ENCODE peak calls at places on chromosomes 7 and 10, in four cellular contexts. One of them, this sample, is unnamed.

GRCh38 chr7:54917613-54918406 is 101.0 kb upstream of the EGFR start:
- DNase-seq in K562: no peak
- DNase-seq in HepG2: peak
- DNase-seq in WTC11: no peak
- DNase-seq in this sample: no peak

GRCh38 chr10:27724287-27724686 is 21.3 kb downstream of the MKX start:
- DNase-seq in HepG2: no peak
- DNase-seq in WTC11: no peak
- DNase-seq in K562: no peak
- DNase-seq in this sample: no peak

GRCh38 chr7:55774327-55775050 is 88.1 kb downstream of the SEPTIN14 start:
- DNase-seq in K562: no peak
- DNase-seq in WTC11: no peak
- DNase-seq in HepG2: no peak
- DNase-seq in this sample: no peak

GRCh38 chr7:45052011-45052410 is 36.8 kb downstream of the NACAD start:
- DNase-seq in WTC11: no peak
- DNase-seq in HepG2: no peak
- DNase-seq in K562: no peak
- DNase-seq in this sample: no peak

GRCh38 chr10:121531076-121531829 is 67.0 kb downstream of the FGFR2 start:
- DNase-seq in HepG2: peak
- DNase-seq in WTC11: no peak
- DNase-seq in K562: no peak
- DNase-seq in this sample: no peak

GRCh38 chr10:79929409-79929904 is 19.4 kb downstream of the SFTPD start:
- DNase-seq in K562: peak
- DNase-seq in HepG2: peak
- DNase-seq in WTC11: peak
- DNase-seq in this sample: peak

GRCh38 chr10:51244308-51244707 is 170.0 kb downstream of the PRKG1 start:
- DNase-seq in WTC11: no peak
- DNase-seq in HepG2: no peak
- DNase-seq in K562: no peak
- DNase-seq in this sample: no peak

GRCh38 chr7:142871260-142872105 is 14.1 kb downstream of the TRPV6 start:
- DNase-seq in HepG2: no peak
- DNase-seq in WTC11: no peak
- DNase-seq in K562: no peak
- DNase-seq in this sample: no peak

GRCh38 chr7:129405527-129405926 is 28.7 kb upstream of the STRIP2 start:
- DNase-seq in K562: no peak
- DNase-seq in HepG2: no peak
- DNase-seq in WTC11: no peak
- DNase-seq in this sample: no peak

GRCh38 chr10:2949221-2949947 is 118.0 kb upstream of the PFKP start:
- DNase-seq in WTC11: no peak
- DNase-seq in HepG2: no peak
- DNase-seq in K562: no peak
- DNase-seq in this sample: no peak

GRCh38 chr7:155257482-155258232 is 40.0 kb upstream of the INSIG1 start:
- DNase-seq in WTC11: no peak
- DNase-seq in HepG2: no peak
- DNase-seq in K562: no peak
- DNase-seq in this sample: no peak

GRCh38 chr10:48751730-48752129 is 67.1 kb downstream of the WDFY4 start:
- DNase-seq in HepG2: no peak
- DNase-seq in WTC11: no peak
- DNase-seq in K562: no peak
- DNase-seq in this sample: no peak

GRCh38 chr10:55283041-55283440 is 482.0 kb upstream of the PCDH15 start:
- DNase-seq in HepG2: no peak
- DNase-seq in WTC11: no peak
- DNase-seq in K562: no peak
- DNase-seq in this sample: no peak

GRCh38 chr10:102416181-102417094 is 2.1 kb downstream of the PSD start:
- DNase-seq in WTC11: no peak
- DNase-seq in HepG2: no peak
- DNase-seq in K562: no peak
- DNase-seq in this sample: no peak

GRCh38 chr7:47634273-47634672 is 52.4 kb upstream of the TNS3 start:
- DNase-seq in WTC11: no peak
- DNase-seq in K562: no peak
- DNase-seq in HepG2: no peak
- DNase-seq in this sample: no peak

GRCh38 chr10:52740913-52741675 is 31.5 kb downstream of the MBL2 start:
- DNase-seq in WTC11: peak
- DNase-seq in HepG2: peak
- DNase-seq in K562: peak
- DNase-seq in this sample: peak

GRCh38 chr10:86782691-86783418 is 26.4 kb downstream of the BMPR1A start:
- DNase-seq in HepG2: no peak
- DNase-seq in K562: no peak
- DNase-seq in WTC11: no peak
- DNase-seq in this sample: no peak

GRCh38 chr7:143988986-143989745 is 11.0 kb upstream of the OR6B1 start:
- DNase-seq in HepG2: no peak
- DNase-seq in WTC11: no peak
- DNase-seq in K562: peak
- DNase-seq in this sample: no peak

GRCh38 chr10:62384447-62385081 is 10.4 kb downstream of the ZNF365 start:
- DNase-seq in K562: no peak
- DNase-seq in HepG2: no peak
- DNase-seq in WTC11: no peak
- DNase-seq in this sample: no peak

GRCh38 chr7:129923709-129924108 is 29.1 kb downstream of the UBE2H start:
- DNase-seq in K562: no peak
- DNase-seq in HepG2: no peak
- DNase-seq in WTC11: no peak
- DNase-seq in this sample: peak

GRCh38 chr10:7408003-7408493 is 2.8 kb downstream of the SFMBT2 start:
- DNase-seq in K562: no peak
- DNase-seq in HepG2: no peak
- DNase-seq in WTC11: peak
- DNase-seq in this sample: peak

GRCh38 chr10:76973515-76974289 is 663.9 kb downstream of the KCNMA1 start:
- DNase-seq in HepG2: no peak
- DNase-seq in WTC11: no peak
- DNase-seq in K562: no peak
- DNase-seq in this sample: no peak

GRCh38 chr7:25075459-25075858 is 49.6 kb downstream of the CYCS start:
- DNase-seq in HepG2: no peak
- DNase-seq in K562: no peak
- DNase-seq in WTC11: no peak
- DNase-seq in this sample: no peak

GRCh38 chr10:113108948-113109347 is 158.9 kb downstream of the TCF7L2 start:
- DNase-seq in WTC11: no peak
- DNase-seq in HepG2: no peak
- DNase-seq in K562: no peak
- DNase-seq in this sample: no peak

GRCh38 chr7:117269417-117269816 is 53.4 kb downstream of the WNT2 start:
- DNase-seq in WTC11: no peak
- DNase-seq in HepG2: no peak
- DNase-seq in K562: no peak
- DNase-seq in this sample: peak

GRCh38 chr10:32139223-32140073 is 83.2 kb upstream of the KIF5B start:
- DNase-seq in WTC11: peak
- DNase-seq in HepG2: peak
- DNase-seq in K562: peak
- DNase-seq in this sample: peak

GRCh38 chr10:33214174-33214573 is 120.3 kb downstream of the NRP1 start:
- DNase-seq in WTC11: no peak
- DNase-seq in K562: no peak
- DNase-seq in HepG2: no peak
- DNase-seq in this sample: no peak

GRCh38 chr7:95045236-95045923 is 138.0 kb downstream of the PPP1R9A start:
- DNase-seq in WTC11: peak
- DNase-seq in HepG2: peak
- DNase-seq in K562: peak
- DNase-seq in this sample: peak

GRCh38 chr7:155713382-155713781 is 68.9 kb downstream of the RBM33 start:
- DNase-seq in HepG2: no peak
- DNase-seq in K562: no peak
- DNase-seq in WTC11: no peak
- DNase-seq in this sample: no peak

GRCh38 chr10:48608926-48609325 is 4.1 kb upstream of the ARHGAP22 start:
- DNase-seq in HepG2: no peak
- DNase-seq in K562: no peak
- DNase-seq in WTC11: no peak
- DNase-seq in this sample: no peak

GRCh38 chr10:125158528-125159485 is 1.6 kb downstream of the CTBP2 start:
- DNase-seq in K562: peak
- DNase-seq in HepG2: no peak
- DNase-seq in WTC11: no peak
- DNase-seq in this sample: peak

GRCh38 chr7:29866490-29866930 is 60.2 kb downstream of the WIPF3 start:
- DNase-seq in WTC11: no peak
- DNase-seq in HepG2: no peak
- DNase-seq in K562: no peak
- DNase-seq in this sample: no peak

GRCh38 chr10:25808372-25808771 is 125.7 kb upstream of the MYO3A start:
- DNase-seq in WTC11: no peak
- DNase-seq in K562: no peak
- DNase-seq in HepG2: no peak
- DNase-seq in this sample: no peak

GRCh38 chr10:49163741-49164140 is 24.4 kb downstream of the TMEM273 start:
- DNase-seq in WTC11: no peak
- DNase-seq in HepG2: no peak
- DNase-seq in K562: no peak
- DNase-seq in this sample: no peak

GRCh38 chr7:5598769-5599371 is 175.2 kb upstream of the TNRC18 start:
- DNase-seq in HepG2: no peak
- DNase-seq in K562: peak
- DNase-seq in WTC11: peak
- DNase-seq in this sample: no peak

GRCh38 chr7:156493942-156494341 is 146.6 kb upstream of the RNF32 start:
- DNase-seq in K562: no peak
- DNase-seq in WTC11: no peak
- DNase-seq in HepG2: no peak
- DNase-seq in this sample: no peak

GRCh38 chr7:90657481-90657880 is 61.4 kb downstream of the CDK14 start:
- DNase-seq in HepG2: no peak
- DNase-seq in K562: no peak
- DNase-seq in WTC11: no peak
- DNase-seq in this sample: no peak

GRCh38 chr7:26397786-26398435 is 106.2 kb downstream of the SNX10 start:
- DNase-seq in K562: peak
- DNase-seq in HepG2: no peak
- DNase-seq in WTC11: peak
- DNase-seq in this sample: peak

GRCh38 chr7:26399309-26399610 is 107.6 kb downstream of the SNX10 start:
- DNase-seq in HepG2: no peak
- DNase-seq in WTC11: peak
- DNase-seq in K562: peak
- DNase-seq in this sample: peak

GRCh38 chr7:26397326-26397725 is 105.7 kb downstream of the SNX10 start:
- DNase-seq in WTC11: no peak
- DNase-seq in HepG2: no peak
- DNase-seq in K562: no peak
- DNase-seq in this sample: no peak

GRCh38 chr7:26399747-26400146 is 108.1 kb downstream of the SNX10 start:
- DNase-seq in HepG2: no peak
- DNase-seq in WTC11: no peak
- DNase-seq in K562: no peak
- DNase-seq in this sample: no peak

DNA sequence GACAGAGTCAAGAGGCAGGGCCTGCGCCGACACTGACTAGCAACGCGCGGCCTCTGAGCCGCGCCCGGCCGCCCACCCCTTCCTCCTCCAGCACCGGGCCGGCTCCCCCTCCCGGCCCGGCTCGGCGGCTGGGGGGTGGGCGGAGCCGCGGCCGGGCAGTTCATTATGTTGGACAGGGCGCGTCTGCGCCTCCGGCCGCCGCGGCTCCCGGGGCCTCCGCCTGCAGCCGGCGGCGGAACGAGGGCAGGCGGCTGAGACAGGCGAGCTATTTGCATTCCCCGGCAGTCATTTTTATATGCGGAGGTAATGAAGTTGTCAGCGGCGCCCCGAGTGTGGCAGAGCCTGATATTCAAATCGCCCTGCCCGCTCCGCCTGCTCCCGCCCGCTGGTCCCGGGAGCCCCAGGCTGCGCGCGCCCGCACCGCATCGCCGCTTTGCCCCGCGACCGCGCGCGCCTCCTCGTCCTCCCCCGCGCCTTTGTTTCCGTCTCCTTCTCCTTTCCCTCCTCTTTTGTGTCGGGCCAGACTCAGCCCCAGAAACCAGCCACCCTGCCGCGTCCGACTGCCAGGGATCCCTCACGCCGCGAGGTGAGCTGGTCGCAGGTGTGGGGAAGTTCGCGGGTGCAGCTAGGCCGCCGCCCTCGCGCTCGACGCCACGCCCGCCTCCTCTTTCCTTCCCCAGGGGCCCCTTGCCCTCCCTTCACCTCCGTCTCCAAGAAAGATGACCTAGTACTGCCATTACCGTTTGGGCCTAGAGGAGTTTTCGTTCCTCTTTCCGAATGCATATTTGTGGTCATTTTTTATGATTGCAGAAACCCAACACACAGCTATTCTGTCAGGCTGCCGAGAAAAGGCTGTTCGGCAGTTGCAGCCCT is 107.0 kb downstream of the SNX10 start:
- DNase-seq in WTC11: peak
- DNase-seq in HepG2: no peak
- DNase-seq in K562: peak
- DNase-seq in this sample: peak
- TF ChIP-seq MAX in WTC11: peak
- TF ChIP-seq MAX in HepG2: peak
- TF ChIP-seq MAX in K562: peak
- TF ChIP-seq MAX in this sample: peak

DNA sequence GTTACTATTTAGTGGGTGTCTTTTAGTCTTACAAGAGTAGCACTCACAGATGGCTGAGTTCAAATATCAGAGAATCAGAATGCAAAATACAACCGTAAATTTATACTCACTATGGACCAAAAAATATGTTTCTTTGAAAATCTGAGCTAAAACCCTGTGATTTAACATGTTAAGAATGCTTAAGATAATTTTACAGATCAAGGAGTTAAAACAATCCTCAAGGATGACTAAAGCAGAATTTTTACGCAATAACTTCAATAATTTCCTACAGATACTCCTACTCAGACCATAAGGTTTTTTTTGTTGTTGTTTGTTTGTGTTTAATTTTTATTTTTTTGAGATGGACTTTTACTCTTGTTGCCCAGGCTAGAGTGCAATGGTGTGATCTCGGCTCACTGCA is 47.9 kb upstream of the CCDC6 start:
- DNase-seq in HepG2: no peak
- DNase-seq in K562: no peak
- DNase-seq in WTC11: no peak
- DNase-seq in this sample: no peak
- TF ChIP-seq NR3C1 in HepG2: no peak
- TF ChIP-seq NR3C1 in K562: no peak
- TF ChIP-seq NR3C1 in WTC11: no peak
- TF ChIP-seq NR3C1 in this sample: no peak

GRCh38 chr7:23928391-23928790 is 218.4 kb downstream of the STK31 start:
- DNase-seq in K562: no peak
- DNase-seq in WTC11: no peak
- DNase-seq in HepG2: no peak
- DNase-seq in this sample: no peak
- TF ChIP-seq MAX in K562: no peak
- TF ChIP-seq MAX in WTC11: no peak
- TF ChIP-seq MAX in HepG2: no peak
- TF ChIP-seq MAX in this sample: no peak

GRCh38 chr10:21534611-21535493 is 820 bp downstream of the MLLT10 start:
- DNase-seq in K562: peak
- DNase-seq in HepG2: peak
- DNase-seq in WTC11: peak
- DNase-seq in this sample: peak
- TF ChIP-seq NR3C1 in K562: no peak
- TF ChIP-seq NR3C1 in HepG2: no peak
- TF ChIP-seq NR3C1 in WTC11: no peak
- TF ChIP-seq NR3C1 in this sample: no peak

This sample was measured in A549.